ENCODE peak calls at places on chromosome 16, in four cellular contexts. J is choroid plexus epithelial cell, T is stromal cell of bone marrow, S is ovary. W is an unnamed sample.

GRCh38 chr16:16933861-16934260 is 536.9 kb downstream of the XYLT1 start:
- DNase-seq in J (no peak), T (no peak), S (no peak), W (no peak)

GRCh38 chr16:68096491-68096890 is 11.3 kb downstream of the NFATC3 start:
- DNase-seq in J (no peak), T (no peak), S (no peak), W (no peak)

GRCh38 chr16:85401370-85401916 is 211.7 kb upstream of the GSE1 start:
- DNase-seq in J (no peak), T (no peak), S (peak; percentile 30), W (no peak)

GRCh38 chr16:20822451-20823128 is 16.3 kb downstream of the REXO5 start:
- DNase-seq in J (no peak), T (no peak), S (no peak), W (no peak)

GRCh38 chr16:2450535-2450934 is 9.4 kb upstream of the TEDC2 start:
- DNase-seq in J (no peak), T (no peak), S (no peak), W (no peak)

GRCh38 chr16:6105115-6105514 is 1007.5 kb upstream of the EEF2KMT start:
- DNase-seq in J (no peak), T (no peak), S (no peak), W (no peak)

GRCh38 chr16:11253009-11253994 is 2.7 kb downstream of the SOCS1 start:
- DNase-seq in J (peak; percentile 30), T (no peak), S (no peak), W (peak; percentile 84)

GRCh38 chr16:80719573-80719972 is 84.8 kb downstream of the CDYL2 start:
- DNase-seq in J (no peak), T (no peak), S (no peak), W (no peak)

GRCh38 chr16:31876955-31877828 is 3.6 kb downstream of the ZNF267 start:
- DNase-seq in J (peak; percentile 95), T (peak; percentile 85), S (no peak), W (peak; percentile 96)

GRCh38 chr16:79334127-79334526 is 266.4 kb downstream of the MAF start:
- DNase-seq in J (no peak), T (no peak), S (no peak), W (no peak)

GRCh38 chr16:14240216-14240843 is 169.2 kb downstream of the MRTFB start:
- DNase-seq in J (peak; percentile 21), T (no peak), S (peak; percentile 54), W (no peak)

GRCh38 chr16:52318259-52319008 is 228.5 kb downstream of the TOX3 start:
- DNase-seq in J (no peak), T (no peak), S (no peak), W (no peak)

GRCh38 chr16:72921620-72922019 is 126.3 kb downstream of the ZFHX3 start:
- DNase-seq in J (peak; percentile 81), T (no peak), S (peak; percentile 72), W (peak; percentile 32)

GRCh38 chr16:72948238-72948559 is 99.7 kb downstream of the ZFHX3 start:
- DNase-seq in J (no peak), T (no peak), S (no peak), W (no peak)

GRCh38 chr16:89452241-89452640 is 38.1 kb downstream of the ANKRD11 start:
- DNase-seq in J (no peak), T (no peak), S (no peak), W (no peak)

GRCh38 chr16:66928702-66929388 is 3.5 kb upstream of the RRAD start:
- DNase-seq in J (peak; percentile 51), T (no peak), S (peak; percentile 72), W (peak; percentile 35)

GRCh38 chr16:50314665-50315064 is 48.3 kb downstream of the ADCY7 start:
- DNase-seq in J (no peak), T (no peak), S (no peak), W (no peak)

GRCh38 chr16:72932050-72932449 is 115.9 kb downstream of the ZFHX3 start:
- DNase-seq in J (peak; percentile 15), T (no peak), S (no peak), W (peak; percentile 17)

W was measured in IMR-90.